ENCODE peak calls at places on chromosomes 12 and 14, in four cellular contexts. R is SW480; W is ELR; X is central memory CD8-positive, alpha-beta T cell. N is an unnamed sample.

GRCh38 chr14:102076793-102077759 is 9.8 kb downstream of the HSP90AA1 start:
- DNase-seq in R (no peak), W (no peak), X (no peak), N (no peak)

GRCh38 chr14:99040711-99041110 is 231.3 kb downstream of the BCL11B start:
- DNase-seq in X (no peak), R (no peak), W (no peak), N (no peak)

GRCh38 chr12:133130808-133131128 is 341 bp downstream of the ZNF10 start:
- DNase-seq in X (no peak), W (no peak), R (no peak), N (no peak)

GRCh38 chr12:79482921-79483320 is 207.8 kb downstream of the PAWR start:
- DNase-seq in W (no peak), R (no peak), X (no peak), N (no peak)

GRCh38 chr12:117408161-117408791 is 46.9 kb upstream of the NOS1 start:
- DNase-seq in R (peak), X (no peak), W (no peak), N (no peak)

GRCh38 chr14:68181395-68182326 is 362.1 kb downstream of the RAD51B start:
- DNase-seq in X (no peak), R (peak), W (peak), N (peak)

GRCh38 chr14:53278602-53279506 is 125.7 kb upstream of the DDHD1 start:
- DNase-seq in W (peak), R (no peak), X (no peak), N (no peak)

GRCh38 chr14:31770271-31770670 is 209.1 kb downstream of the NUBPL start:
- DNase-seq in R (no peak), W (no peak), X (no peak), N (no peak)

GRCh38 chr12:78156751-78157150 is 326.1 kb downstream of the NAV3 start:
- DNase-seq in R (no peak), W (peak), X (no peak), N (no peak)

GRCh38 chr14:101963611-101964296 is 619 bp upstream of the DYNC1H1 start:
- DNase-seq in W (no peak), X (no peak), R (no peak), N (no peak)

GRCh38 chr14:57871487-57872080 is 5.7 kb upstream of the SLC35F4 start:
- DNase-seq in W (peak), X (no peak), R (peak), N (peak)

GRCh38 chr14:39768579-39768978 is 336.3 kb upstream of the FBXO33 start:
- DNase-seq in R (peak), W (no peak), X (no peak), N (no peak)